ENCODE peak calls at places on chromosomes 13 and 19, in five cellular contexts. R is HS-27A; O is posterior cingulate gyrus; Z is Calu3; Y is effector CD4-positive, alpha-beta T cell. K is an unnamed sample.

GRCh38 chr19:38733493-38734175 is 10.6 kb downstream of the CAPN12 start:
- DNase-seq in R (no peak), O (peak; percentile 77), Z (no peak), Y (no peak), K (no peak)

GRCh38 chr19:34248941-34249340 is 5.4 kb upstream of the GARRE1 start:
- DNase-seq in R (no peak), O (no peak), Z (no peak), Y (no peak), K (no peak)

GRCh38 chr19:45768644-45769053 is 403 bp downstream of the SIX5 start:
- DNase-seq in R (no peak), O (no peak), Z (peak; percentile 70), Y (peak; percentile 30), K (no peak)

GRCh38 chr13:112839347-112840105 is 129.5 kb upstream of the MCF2L start:
- DNase-seq in R (no peak), O (no peak), Z (no peak), Y (no peak), K (no peak)

GRCh38 chr19:30799854-30800755 is 427.9 kb downstream of the ZNF536 start:
- DNase-seq in R (no peak), O (peak; percentile 87), Z (no peak), Y (no peak), K (peak; percentile 6)

GRCh38 chr13:106464076-106464475 is 71.4 kb downstream of the EFNB2 start:
- DNase-seq in R (no peak), O (no peak), Z (no peak), Y (no peak), K (no peak)

GRCh38 chr19:8512115-8512967 is 1.6 kb downstream of the ZNF414 start:
- DNase-seq in R (no peak), O (no peak), Z (peak; percentile 16), Y (no peak), K (peak; percentile 61)

GRCh38 chr19:18769989-18770528 is 21.0 kb downstream of the COMP start:
- DNase-seq in R (no peak), O (no peak), Z (no peak), Y (no peak), K (no peak)

GRCh38 chr19:54133957-54134590 is 3.5 kb upstream of the CNOT3 start:
- DNase-seq in R (no peak), O (no peak), Z (no peak), Y (no peak), K (no peak)

GRCh38 chr13:75876371-75877050 is 240.4 kb downstream of the LMO7 start:
- DNase-seq in R (no peak), O (peak; percentile 81), Z (peak; percentile 17), Y (peak; percentile 28), K (peak; percentile 46)

GRCh38 chr13:34164585-34164984 is 346.6 kb downstream of the RFC3 start:
- DNase-seq in R (no peak), O (no peak), Z (peak; percentile 52), Y (no peak), K (no peak)

GRCh38 chr13:31880849-31881494 is 141.6 kb downstream of the RXFP2 start:
- DNase-seq in R (no peak), O (no peak), Z (no peak), Y (no peak), K (no peak)

GRCh38 chr19:54725321-54725720 is 1.1 kb downstream of the KIR3DL3 start:
- DNase-seq in R (no peak), O (no peak), Z (no peak), Y (no peak), K (no peak)

GRCh38 chr19:31531326-31531725 is 182.1 kb upstream of the TSHZ3 start:
- DNase-seq in R (no peak), O (no peak), Z (no peak), Y (no peak), K (no peak)